ENCODE peak calls at places on chromosomes 6 and 20, in seven cellular contexts. H is CD4-positive, alpha-beta T cell; O is cardiac muscle cell; A is AG10803; J is RWPE1; M is GM10248; K is heart right ventricle. B is an unnamed sample.
A peak's percentile ranks its signal among the peaks of the same experiment; 100 is the strongest.

GRCh38 chr6:108383967-108384366 is 89.1 kb downstream of the AFG1L start:
- DNase-seq in A (no peak), O (no peak), J (peak; percentile 53), K (no peak), H (no peak), M (no peak), B (no peak)

GRCh38 chr20:9460518-9460917 is 53.9 kb upstream of the LAMP5 start:
- DNase-seq in K (no peak), O (no peak), A (peak; percentile 68), J (peak; percentile 30), M (no peak), H (no peak), B (no peak)

GRCh38 chr20:20664795-20665194 is 47.6 kb downstream of the RALGAPA2 start:
- DNase-seq in K (no peak), H (no peak), A (no peak), M (peak; percentile 34), J (peak; percentile 27), O (peak; percentile 49), B (peak; percentile 17)

GRCh38 chr20:52261792-52262191 is 70.2 kb upstream of the ZFP64 start:
- DNase-seq in M (no peak), K (no peak), J (no peak), H (no peak), A (no peak), O (no peak), B (no peak)

GRCh38 chr6:151054304-151054703 is 185.5 kb upstream of the AKAP12 start:
- DNase-seq in H (no peak), A (no peak), M (no peak), J (no peak), O (peak; percentile 68), K (peak; percentile 34), B (no peak)

GRCh38 chr6:14739830-14740229 is 506.0 kb upstream of the JARID2 start:
- DNase-seq in M (no peak), A (no peak), J (no peak), K (no peak), O (no peak), H (no peak), B (no peak)

GRCh38 chr6:28976677-28977076 is 28.4 kb downstream of the ZNF311 start:
- DNase-seq in J (no peak), M (no peak), K (no peak), O (no peak), A (no peak), H (no peak), B (no peak)

GRCh38 chr6:132320007-132320406 is 81.3 kb downstream of the MOXD1 start:
- DNase-seq in O (no peak), K (no peak), J (no peak), A (peak; percentile 50), H (no peak), M (no peak), B (no peak)

GRCh38 chr6:16871047-16871446 is 109.8 kb upstream of the ATXN1 start:
- DNase-seq in K (no peak), O (no peak), A (no peak), H (no peak), J (no peak), M (no peak), B (no peak)

GRCh38 chr6:137234505-137234863 is 15.3 kb upstream of the IFNGR1 start:
- DNase-seq in O (no peak), H (no peak), J (no peak), M (no peak), K (no peak), A (no peak), B (no peak)

GRCh38 chr6:2110504-2110903 is 134.9 kb downstream of the GMDS start:
- DNase-seq in M (peak; percentile 30), A (no peak), K (no peak), O (no peak), J (no peak), H (no peak), B (peak; percentile 21)

DNA sequence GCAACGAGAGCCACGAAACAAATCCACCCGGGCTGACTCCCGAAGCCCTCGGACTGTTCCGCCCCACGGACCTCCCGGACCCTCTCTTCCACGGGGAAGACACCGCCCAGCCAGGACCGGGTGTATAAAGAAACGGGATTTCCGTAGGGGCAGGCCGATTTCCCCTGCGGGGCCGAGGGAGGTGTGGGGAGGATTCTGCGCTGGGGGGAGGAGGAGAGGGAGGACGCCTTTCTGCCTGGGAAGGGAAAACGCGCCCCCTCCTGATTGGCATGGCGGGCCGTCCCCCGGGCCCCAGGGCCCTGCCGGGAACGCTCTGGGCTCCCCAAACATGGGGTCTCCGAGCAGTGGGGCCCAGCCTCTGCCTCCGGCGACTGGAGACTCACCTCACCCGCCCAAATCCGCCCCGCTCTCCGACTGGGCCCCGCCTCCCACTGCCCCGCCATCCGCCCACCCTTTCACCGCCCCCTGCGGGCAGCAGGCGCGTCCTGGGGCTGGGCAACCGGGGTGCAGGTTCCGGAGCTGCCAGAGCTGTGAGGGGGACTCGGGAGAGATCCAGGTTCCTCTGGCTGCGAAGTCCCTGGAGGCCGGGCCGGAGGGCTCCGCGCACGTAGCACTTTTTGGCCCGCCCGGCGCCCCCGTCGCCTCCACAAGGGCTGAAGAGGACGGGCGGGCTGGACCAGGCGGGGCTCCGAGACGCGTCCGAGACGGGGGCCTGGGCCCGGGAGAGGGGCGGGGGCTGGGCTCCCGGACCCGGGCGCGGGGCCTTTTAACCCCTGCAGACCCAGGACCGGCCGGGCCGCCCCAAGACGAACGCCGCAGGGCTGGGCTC is 586 bp upstream of the PPDPF start:
- DNase-seq in M (peak; percentile 77), O (peak; percentile 78), A (peak; percentile 45), J (peak; percentile 80), K (peak; percentile 79), H (peak; percentile 64), B (peak; percentile 84)
- TF ChIP-seq CTCF in M (peak; percentile 8), O (peak; percentile 29), A (peak; percentile 34), J (peak; percentile 53), K (peak; percentile 68), H (peak; percentile 36), B (peak; percentile 7)

GRCh38 chr6:113876654-113877053 is 19.5 kb downstream of the MARCKS start:
- DNase-seq in J (no peak), M (no peak), A (no peak), K (no peak), H (no peak), O (no peak), B (no peak)
- TF ChIP-seq CTCF in J (no peak), M (no peak), A (no peak), K (no peak), H (no peak), O (no peak), B (peak; percentile 6)

DNA sequence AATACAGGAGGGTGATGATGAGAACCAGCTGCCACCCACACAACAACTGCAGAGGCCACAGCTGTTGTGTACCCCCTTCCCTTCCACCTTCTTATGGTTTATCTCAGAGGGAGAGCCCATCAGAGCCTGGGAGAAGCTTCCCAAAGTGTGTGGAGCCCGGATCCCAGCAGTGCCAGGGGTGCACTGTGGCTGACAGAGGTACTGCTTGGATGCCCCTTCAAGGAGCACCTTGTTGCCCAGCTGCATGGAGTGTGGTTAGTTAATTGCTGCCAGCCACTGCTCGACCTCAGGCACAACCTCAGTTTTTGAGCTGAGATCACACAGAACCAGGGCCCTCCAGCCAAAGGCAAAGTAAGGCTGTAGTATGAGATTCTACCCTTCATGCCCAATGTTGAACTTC is 13.0 kb downstream of the PI3 start:
- DNase-seq in K (no peak), M (no peak), O (no peak), A (no peak), H (no peak), J (no peak), B (no peak)
- TF ChIP-seq CTCF in K (no peak), M (no peak), O (no peak), A (no peak), H (no peak), J (no peak), B (no peak)

GRCh38 chr6:104787305-104787704 is 72.4 kb downstream of the HACE1 start:
- DNase-seq in M (no peak), K (no peak), A (no peak), O (no peak), H (no peak), J (no peak), B (no peak)

GRCh38 chr6:104788400-104788799 is 71.3 kb downstream of the HACE1 start:
- DNase-seq in J (no peak), O (no peak), A (peak; percentile 33), H (no peak), M (no peak), K (no peak), B (no peak)

GRCh38 chr6:104795363-104795762 is 64.4 kb downstream of the HACE1 start:
- DNase-seq in K (no peak), O (no peak), H (no peak), J (no peak), M (no peak), A (no peak), B (no peak)

GRCh38 chr6:104784884-104785283 is 74.8 kb downstream of the HACE1 start:
- DNase-seq in A (peak; percentile 49), J (no peak), H (no peak), K (no peak), O (no peak), M (no peak), B (no peak)

DNA sequence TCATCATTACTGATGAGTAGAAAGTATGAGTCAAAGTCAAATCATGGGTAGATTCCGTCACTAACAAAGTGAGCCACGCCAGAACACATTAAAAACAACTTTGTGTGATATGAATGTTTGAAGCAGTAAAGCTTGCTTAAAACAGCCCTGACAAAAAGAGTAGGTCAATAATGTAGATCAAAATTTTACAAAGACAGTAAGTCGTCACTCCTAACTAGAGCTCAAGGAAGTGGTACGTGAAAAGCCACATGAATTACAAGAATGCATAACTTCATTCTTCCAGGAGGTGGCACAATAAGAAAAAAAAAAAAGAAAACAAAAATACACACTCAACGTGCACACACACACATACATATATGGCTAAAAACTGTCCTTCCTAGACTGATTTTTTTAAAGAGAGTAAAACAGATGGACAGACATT is 69.9 kb downstream of the HACE1 start:
- DNase-seq in J (peak; percentile 17), M (peak; percentile 29), H (no peak), K (no peak), O (peak; percentile 17), A (peak; percentile 84), B (peak; percentile 9)
- TF ChIP-seq CTCF in J (peak; percentile 51), M (peak; percentile 33), H (peak; percentile 50), K (peak; percentile 43), O (peak; percentile 30), A (peak; percentile 26), B (peak; percentile 36)

GRCh38 chr20:41173161-41173721 is 35.9 kb downstream of the PLCG1 start:
- DNase-seq in M (peak; percentile 81), A (peak; percentile 80), K (peak; percentile 90), J (peak; percentile 91), H (peak; percentile 65), O (peak; percentile 78), B (peak; percentile 77)

GRCh38 chr20:41169791-41170351 is 32.5 kb downstream of the PLCG1 start:
- DNase-seq in J (peak; percentile 74), A (peak; percentile 66), M (no peak), H (no peak), O (no peak), K (no peak), B (no peak)

GRCh38 chr20:41172296-41173140 is 35.2 kb downstream of the PLCG1 start:
- DNase-seq in J (no peak), A (no peak), K (no peak), H (no peak), M (no peak), O (no peak), B (no peak)

GRCh38 chr20:41170386-41171105 is 33.2 kb downstream of the PLCG1 start:
- DNase-seq in H (no peak), J (no peak), K (no peak), A (no peak), O (no peak), M (no peak), B (no peak)

GRCh38 chr20:41171736-41172295 is 34.5 kb downstream of the PLCG1 start:
- DNase-seq in K (no peak), J (no peak), A (no peak), O (no peak), M (no peak), H (no peak), B (no peak)
- TF ChIP-seq CTCF in K (no peak), J (no peak), A (no peak), O (no peak), M (no peak), H (no peak), B (no peak)

B was measured in GM13977.